ENCODE peak calls at places on chromosomes 12 and 14, in four cellular contexts. L is stomach, Q is right cardiac atrium, E is left cardiac atrium. N is an unnamed sample.

GRCh38 chr14:76133103-76133502 is 18.6 kb upstream of the GPATCH2L start:
- DNase-seq in L (no peak), Q (no peak), E (no peak), N (no peak)

GRCh38 chr12:43278268-43278832 is 273.7 kb downstream of the ADAMTS20 start:
- DNase-seq in L (no peak), Q (no peak), E (no peak), N (no peak)

GRCh38 chr12:82314406-82314892 is 43.7 kb downstream of the CCDC59 start:
- DNase-seq in L (peak), Q (no peak), E (no peak), N (no peak)

GRCh38 chr12:77723308-77723707 is 107.4 kb upstream of the NAV3 start:
- DNase-seq in L (no peak), Q (no peak), E (no peak), N (no peak)

GRCh38 chr12:32483499-32483898 is 84.1 kb downstream of the FGD4 start:
- DNase-seq in L (no peak), Q (no peak), E (no peak), N (no peak)

GRCh38 chr14:35159742-35160409 is 37.5 kb downstream of the PRORP start:
- DNase-seq in L (no peak), Q (no peak), E (no peak), N (no peak)

GRCh38 chr14:96421236-96421635 is 29.3 kb downstream of the AK7 start:
- DNase-seq in L (no peak), Q (no peak), E (no peak), N (no peak)

GRCh38 chr12:94704452-94704871 is 54.1 kb upstream of the TMCC3 start:
- DNase-seq in L (peak), Q (no peak), E (no peak), N (no peak)

GRCh38 chr12:10205251-10205807 is 7.3 kb upstream of the GABARAPL1 start:
- DNase-seq in L (no peak), Q (no peak), E (no peak), N (no peak)

GRCh38 chr12:105948331-105948730 is 190.4 kb downstream of the NUAK1 start:
- DNase-seq in L (no peak), Q (no peak), E (no peak), N (no peak)

GRCh38 chr12:50655374-50655921 is 108.5 kb upstream of the ATF1 start:
- DNase-seq in L (no peak), Q (no peak), E (no peak), N (no peak)

GRCh38 chr12:117587646-117588287 is 226.3 kb upstream of the NOS1 start:
- DNase-seq in L (peak), Q (peak), E (peak), N (peak)

GRCh38 chr12:115227137-115227615 is 543.2 kb upstream of the TBX3 start:
- DNase-seq in L (no peak), Q (peak), E (peak), N (no peak)

GRCh38 chr14:39492267-39492666 is 60.0 kb upstream of the FBXO33 start:
- DNase-seq in L (no peak), Q (no peak), E (no peak), N (no peak)

GRCh38 chr14:72855913-72856312 is 38.0 kb downstream of the DPF3 start:
- DNase-seq in L (no peak), Q (no peak), E (no peak), N (no peak)

GRCh38 chr14:99195602-99196309 is 76.2 kb downstream of the BCL11B start:
- DNase-seq in L (no peak), Q (no peak), E (no peak), N (no peak)

GRCh38 chr14:52692248-52692962 is 3.0 kb downstream of the ERO1A start:
- DNase-seq in L (no peak), Q (no peak), E (no peak), N (peak)

GRCh38 chr12:100216337-100216736 is 15.7 kb downstream of the ACTR6 start:
- DNase-seq in L (no peak), Q (no peak), E (no peak), N (no peak)

GRCh38 chr12:111546758-111547383 is 52.2 kb downstream of the ATXN2 start:
- DNase-seq in L (no peak), Q (no peak), E (no peak), N (peak)

GRCh38 chr14:100540926-100541620 is 46.1 kb downstream of the BEGAIN start:
- DNase-seq in L (no peak), Q (peak), E (peak), N (peak)

GRCh38 chr12:10849425-10849878 is at the start of gene PRR4:
- DNase-seq in L (no peak), Q (no peak), E (no peak), N (peak)

GRCh38 chr12:85874064-85874463 is at the start of gene NTS:
- DNase-seq in L (no peak), Q (no peak), E (no peak), N (no peak)

GRCh38 chr12:48201516-48201915 is 1.6 kb downstream of the OR10AD1 start:
- DNase-seq in L (no peak), Q (no peak), E (no peak), N (no peak)

GRCh38 chr12:53481957-53482586 is 17.2 kb downstream of the MAP3K12 start:
- DNase-seq in L (no peak), Q (no peak), E (no peak), N (no peak)

GRCh38 chr12:84637926-84638325 is 274.7 kb downstream of the SLC6A15 start:
- DNase-seq in L (no peak), Q (no peak), E (no peak), N (no peak)

GRCh38 chr12:110917467-110917866 is 2.9 kb downstream of the MYL2 start:
- DNase-seq in L (no peak), Q (no peak), E (no peak), N (no peak)

GRCh38 chr14:56310643-56311042 is 192.4 kb downstream of the PELI2 start:
- DNase-seq in L (no peak), Q (no peak), E (no peak), N (no peak)

GRCh38 chr12:40010899-40011774 is 94.7 kb downstream of the SLC2A13 start:
- DNase-seq in L (peak), Q (no peak), E (peak), N (peak)

GRCh38 chr14:96051642-96052540 is 12.7 kb downstream of the C14orf132 start:
- DNase-seq in L (peak), Q (no peak), E (no peak), N (no peak)

GRCh38 chr14:71645656-71646055 is 286.6 kb upstream of the RGS6 start:
- DNase-seq in L (no peak), Q (no peak), E (no peak), N (no peak)

GRCh38 chr12:132389526-132390286 is 60.3 kb upstream of the GALNT9 start:
- DNase-seq in L (no peak), Q (peak), E (no peak), N (no peak)

GRCh38 chr14:28770061-28770460 is 3.5 kb downstream of the FOXG1 start:
- DNase-seq in L (no peak), Q (no peak), E (no peak), N (no peak)